ENCODE peak calls at places on chromosomes 13 and 19, in seven cellular contexts. P, Y, J, R, F, B and H are unnamed samples.

GRCh38 chr19:38949580-38950367 is 19.0 kb downstream of the MRPS12 start:
- DNase-seq in F (peak; percentile 77), P (peak; percentile 37), R (no peak), Y (peak; percentile 77), J (peak; percentile 80), B (peak; percentile 90), H (peak; percentile 86)

GRCh38 chr19:16442386-16443276 is 29.1 kb downstream of the EPS15L1 start:
- DNase-seq in R (no peak), P (no peak), B (no peak), J (no peak), Y (no peak), F (peak; percentile 52), H (no peak)

GRCh38 chr13:26011996-26012688 is 39.7 kb downstream of the SHISA2 start:
- DNase-seq in J (no peak), B (no peak), P (no peak), R (no peak), Y (no peak), F (peak; percentile 29), H (no peak)

GRCh38 chr19:44093931-44094765 is at the start of gene ZNF224:
- DNase-seq in B (peak; percentile 94), P (peak; percentile 76), R (peak; percentile 67), Y (peak; percentile 94), J (peak; percentile 85), F (peak; percentile 92), H (peak; percentile 86)

GRCh38 chr19:43768273-43769050 is 12.3 kb downstream of the KCNN4 start:
- DNase-seq in B (no peak), J (no peak), F (no peak), Y (no peak), R (no peak), P (no peak), H (peak; percentile 43)

GRCh38 chr13:100095498-100095897 is 6.6 kb downstream of the PCCA start:
- DNase-seq in P (no peak), R (no peak), J (no peak), F (no peak), B (no peak), Y (no peak), H (no peak)

GRCh38 chr19:799076-799881 is 2.0 kb downstream of the PTBP1 start:
- DNase-seq in Y (no peak), R (no peak), J (peak; percentile 58), F (peak; percentile 49), P (no peak), B (no peak), H (no peak)

GRCh38 chr13:23506071-23506820 is 64.0 kb upstream of the TNFRSF19 start:
- DNase-seq in R (no peak), P (no peak), B (no peak), Y (peak; percentile 42), F (no peak), J (no peak), H (peak; percentile 41)

GRCh38 chr13:72164811-72165210 is 297.8 kb upstream of the DACH1 start:
- DNase-seq in Y (no peak), J (no peak), R (no peak), B (no peak), P (no peak), F (no peak), H (no peak)

GRCh38 chr13:31947105-31947504 is 84.5 kb upstream of the FRY start:
- DNase-seq in B (no peak), J (no peak), P (no peak), R (no peak), F (no peak), Y (no peak), H (no peak)

GRCh38 chr13:101520672-101521071 is 68.2 kb downstream of the ITGBL1 start:
- DNase-seq in R (no peak), B (no peak), J (no peak), P (peak; percentile 37), F (peak; percentile 91), Y (peak; percentile 60), H (peak; percentile 91)

GRCh38 chr13:95834134-95834765 is 157.3 kb downstream of the DNAJC3 start:
- DNase-seq in F (peak; percentile 70), Y (peak; percentile 79), J (peak; percentile 74), P (peak; percentile 12), R (no peak), B (peak; percentile 43), H (peak; percentile 80)

GRCh38 chr13:21077360-21078353 is 16.3 kb upstream of the LATS2 start:
- DNase-seq in Y (no peak), P (no peak), F (no peak), B (no peak), J (no peak), R (no peak), H (no peak)

GRCh38 chr13:95756072-95756471 is 79.1 kb downstream of the DNAJC3 start:
- DNase-seq in F (no peak), J (no peak), B (no peak), R (no peak), P (no peak), Y (no peak), H (no peak)

GRCh38 chr19:33388817-33389573 is 15.5 kb downstream of the CEBPG start:
- DNase-seq in J (no peak), Y (no peak), F (no peak), P (no peak), R (no peak), B (no peak), H (no peak)

GRCh38 chr13:51906581-51906980 is 44.8 kb downstream of the CCDC70 start:
- DNase-seq in Y (no peak), F (no peak), B (peak; percentile 33), J (no peak), P (no peak), R (no peak), H (no peak)

GRCh38 chr13:99124695-99125334 is 75.8 kb upstream of the UBAC2 start:
- DNase-seq in R (peak; percentile 49), P (peak; percentile 14), J (no peak), F (peak; percentile 79), Y (peak; percentile 57), B (no peak), H (peak; percentile 49)

GRCh38 chr19:18807861-18808331 is 16.8 kb upstream of the COMP start:
- DNase-seq in Y (peak; percentile 85), R (no peak), J (no peak), B (no peak), P (no peak), F (no peak), H (peak; percentile 65)

GRCh38 chr13:99585609-99586008 is 84.3 kb downstream of the TM9SF2 start:
- DNase-seq in R (no peak), F (no peak), J (no peak), B (no peak), P (no peak), Y (peak; percentile 47), H (no peak)

GRCh38 chr13:41075034-41075433 is 13.7 kb downstream of the WBP4 start:
- DNase-seq in F (peak; percentile 62), Y (peak; percentile 65), B (no peak), P (no peak), R (no peak), J (no peak), H (peak; percentile 67)